ENCODE peak calls at places on chromosomes 13 and 19, in six cellular contexts. K is A549, Z is transverse colon, V is ovary, H is tibial nerve, E is H1. P is an unnamed sample.

GRCh38 chr19:22118132-22118531 is 65.8 kb downstream of the ZNF257 start:
- DNase-seq in K (no peak), E (no peak), Z (no peak), H (no peak), V (no peak), P (no peak)

GRCh38 chr19:13154241-13154778 is 4.1 kb downstream of the IER2 start:
- DNase-seq in E (peak), K (no peak), V (peak), Z (peak), H (peak), P (peak)

GRCh38 chr19:18204394-18205179 is 745 bp upstream of the RAB3A start:
- DNase-seq in Z (peak), E (peak), V (peak), K (no peak), H (peak), P (peak)

GRCh38 chr13:32164622-32165268 is 133.2 kb downstream of the FRY start:
- DNase-seq in K (peak), Z (no peak), H (no peak), V (no peak), E (peak), P (no peak)

GRCh38 chr13:51154029-51154555 is 43.0 kb upstream of the C13orf42 start:
- DNase-seq in H (no peak), E (peak), K (no peak), V (no peak), Z (no peak), P (no peak)

GRCh38 chr13:108561152-108561551 is 68.3 kb upstream of the MYO16 start:
- DNase-seq in V (no peak), Z (no peak), E (no peak), H (no peak), K (no peak), P (no peak)

GRCh38 chr19:10390652-10391286 is 10.4 kb upstream of the TYK2 start:
- DNase-seq in Z (peak), E (peak), K (peak), H (peak), V (peak), P (peak)

GRCh38 chr13:66520511-66521390 is 709.4 kb downstream of the PCDH9 start:
- DNase-seq in Z (no peak), K (no peak), E (no peak), V (no peak), H (no peak), P (no peak)

GRCh38 chr13:79660361-79660760 is 179.4 kb downstream of the NDFIP2 start:
- DNase-seq in V (no peak), K (no peak), Z (no peak), E (no peak), H (no peak), P (no peak)

GRCh38 chr13:87677043-87677333 is 5.8 kb downstream of the SLITRK5 start:
- DNase-seq in H (no peak), K (no peak), E (no peak), V (no peak), Z (no peak), P (no peak)

GRCh38 chr13:52374873-52375411 is 31.0 kb downstream of the THSD1 start:
- DNase-seq in K (no peak), V (no peak), E (no peak), Z (no peak), H (no peak), P (no peak)

GRCh38 chr19:8607386-8607785 is 3.1 kb downstream of the ADAMTS10 start:
- DNase-seq in Z (no peak), H (no peak), V (no peak), K (no peak), E (no peak), P (no peak)

GRCh38 chr19:42334697-42335373 is 9.4 kb downstream of the MEGF8 start:
- DNase-seq in H (no peak), E (no peak), Z (no peak), K (no peak), V (no peak), P (no peak)

GRCh38 chr19:11964496-11964857 is 363 bp upstream of the ZNF763 start:
- DNase-seq in V (peak), H (no peak), Z (no peak), K (no peak), E (no peak), P (no peak)

GRCh38 chr19:35731353-35731752 is 10.9 kb downstream of the IGFLR1 start:
- DNase-seq in K (no peak), V (no peak), Z (no peak), E (no peak), H (no peak), P (no peak)

GRCh38 chr13:77810430-77810829 is 108.2 kb downstream of the EDNRB start:
- DNase-seq in Z (no peak), E (no peak), H (no peak), K (peak), V (no peak), P (no peak)

GRCh38 chr19:13117772-13118423 is at the start of gene NACC1:
- DNase-seq in Z (peak), K (peak), V (peak), H (peak), E (peak), P (peak)

GRCh38 chr19:56137405-56137804 is 3.7 kb upstream of the ZNF444 start:
- DNase-seq in H (no peak), E (no peak), K (no peak), Z (peak), V (no peak), P (peak)

GRCh38 chr13:45337395-45337794 is 3.6 kb downstream of the TPT1 start:
- DNase-seq in E (no peak), Z (no peak), V (no peak), H (no peak), K (no peak), P (no peak)

GRCh38 chr19:7516878-7517277 is 975 bp downstream of the ZNF358 start:
- DNase-seq in K (no peak), H (no peak), E (no peak), Z (no peak), V (no peak), P (no peak)

GRCh38 chr19:46216612-46217011 is 12.9 kb upstream of the IGFL1 start:
- DNase-seq in H (no peak), K (no peak), E (no peak), Z (no peak), V (no peak), P (no peak)

GRCh38 chr19:58182577-58182988 is 278 bp upstream of the ZNF274 start:
- DNase-seq in H (no peak), E (no peak), V (no peak), Z (no peak), K (no peak), P (no peak)

GRCh38 chr13:74770361-74770760 is 636.2 kb upstream of the KLF12 start:
- DNase-seq in Z (no peak), V (no peak), E (no peak), H (no peak), K (no peak), P (no peak)

GRCh38 chr13:24308068-24308445 is 1.3 kb upstream of the C1QTNF9 start:
- DNase-seq in V (peak), E (no peak), K (no peak), Z (no peak), H (no peak), P (no peak)

GRCh38 chr13:109945206-109945960 is 159.0 kb upstream of the IRS2 start:
- DNase-seq in H (no peak), K (no peak), E (no peak), Z (no peak), V (no peak), P (no peak)

GRCh38 chr19:918481-919156 is 1.5 kb downstream of the KISS1R start:
- DNase-seq in K (no peak), H (no peak), E (no peak), Z (no peak), V (no peak), P (no peak)

GRCh38 chr13:27168870-27169525 is 2.6 kb downstream of the USP12 start:
- DNase-seq in V (no peak), H (no peak), E (no peak), Z (peak), K (no peak), P (no peak)

GRCh38 chr19:54128796-54129616 is 8.6 kb upstream of the CNOT3 start:
- DNase-seq in V (no peak), Z (no peak), H (no peak), E (no peak), K (no peak), P (no peak)

GRCh38 chr19:58538257-58539168 is 5.4 kb upstream of the TRIM28 start:
- DNase-seq in Z (no peak), E (peak), K (no peak), H (no peak), V (no peak), P (peak)

GRCh38 chr19:36392916-36393673 is 14.1 kb upstream of the ZFP14 start:
- DNase-seq in E (no peak), H (no peak), V (no peak), K (no peak), Z (no peak), P (no peak)

GRCh38 chr13:113853518-113854237 is 10.2 kb downstream of the GAS6 start:
- DNase-seq in H (no peak), K (no peak), Z (no peak), V (peak), E (peak), P (no peak)

GRCh38 chr13:24074687-24075086 is 85.8 kb upstream of the SPATA13 start:
- DNase-seq in V (no peak), E (no peak), H (no peak), K (no peak), Z (no peak), P (peak)

GRCh38 chr13:33978653-33979052 is 160.7 kb downstream of the RFC3 start:
- DNase-seq in H (no peak), V (no peak), K (no peak), Z (no peak), E (no peak), P (no peak)

GRCh38 chr13:53781941-53782340 is 753.3 kb downstream of the OLFM4 start:
- DNase-seq in H (no peak), E (no peak), Z (no peak), K (no peak), V (no peak), P (no peak)

GRCh38 chr19:4058696-4059492 is 7.8 kb downstream of the ZBTB7A start:
- DNase-seq in H (no peak), K (no peak), E (no peak), Z (peak), V (peak), P (no peak)
- TF ChIP-seq EP300 in H (no peak), K (no peak), E (no peak), Z (no peak), V (no peak), P (no peak)

GRCh38 chr13:97257800-97258799 is 36.0 kb downstream of the MBNL2 start:
- DNase-seq in H (peak), K (peak), V (no peak), E (no peak), Z (no peak), P (no peak)
- TF ChIP-seq EP300 in H (peak), K (peak), V (peak), E (no peak), Z (no peak), P (peak)

GRCh38 chr19:50477751-50478515 is 1.3 kb upstream of the GARIN5A start:
- DNase-seq in K (no peak), E (no peak), Z (no peak), V (no peak), H (no peak), P (no peak)

GRCh38 chr19:50476943-50477264 is 256 bp upstream of the GARIN5A start:
- DNase-seq in K (no peak), E (no peak), H (no peak), V (no peak), Z (no peak), P (no peak)

GRCh38 chr19:50475736-50476223 is 527 bp upstream of the EMC10 start:
- DNase-seq in Z (no peak), H (no peak), E (no peak), K (no peak), V (no peak), P (no peak)

GRCh38 chr19:50475101-50475568 is 1.2 kb upstream of the EMC10 start:
- DNase-seq in Z (no peak), V (peak), K (no peak), H (no peak), E (no peak), P (no peak)

GRCh38 chr19:50476224-50476942 is at the start of the genes EMC10 and GARIN5A:
- DNase-seq in E (peak), Z (peak), K (peak), V (peak), H (peak), P (peak)
- TF ChIP-seq EP300 in E (no peak), Z (peak), K (no peak), V (peak), H (peak), P (no peak)

GRCh38 chr19:38554676-38555141 is 63.0 kb downstream of the MAP4K1 start:
- DNase-seq in K (no peak), E (no peak), Z (no peak), H (no peak), V (no peak), P (no peak)

GRCh38 chr19:38555200-38555599 is 62.6 kb downstream of the MAP4K1 start:
- DNase-seq in Z (no peak), K (no peak), E (no peak), H (no peak), V (no peak), P (no peak)

GRCh38 chr19:38556521-38557174 is 61.1 kb downstream of the MAP4K1 start:
- DNase-seq in V (no peak), H (no peak), E (no peak), Z (no peak), K (no peak), P (no peak)

GRCh38 chr19:38559428-38560401 is 58.0 kb downstream of the MAP4K1 start:
- DNase-seq in Z (no peak), K (no peak), H (no peak), E (no peak), V (no peak), P (no peak)

DNA sequence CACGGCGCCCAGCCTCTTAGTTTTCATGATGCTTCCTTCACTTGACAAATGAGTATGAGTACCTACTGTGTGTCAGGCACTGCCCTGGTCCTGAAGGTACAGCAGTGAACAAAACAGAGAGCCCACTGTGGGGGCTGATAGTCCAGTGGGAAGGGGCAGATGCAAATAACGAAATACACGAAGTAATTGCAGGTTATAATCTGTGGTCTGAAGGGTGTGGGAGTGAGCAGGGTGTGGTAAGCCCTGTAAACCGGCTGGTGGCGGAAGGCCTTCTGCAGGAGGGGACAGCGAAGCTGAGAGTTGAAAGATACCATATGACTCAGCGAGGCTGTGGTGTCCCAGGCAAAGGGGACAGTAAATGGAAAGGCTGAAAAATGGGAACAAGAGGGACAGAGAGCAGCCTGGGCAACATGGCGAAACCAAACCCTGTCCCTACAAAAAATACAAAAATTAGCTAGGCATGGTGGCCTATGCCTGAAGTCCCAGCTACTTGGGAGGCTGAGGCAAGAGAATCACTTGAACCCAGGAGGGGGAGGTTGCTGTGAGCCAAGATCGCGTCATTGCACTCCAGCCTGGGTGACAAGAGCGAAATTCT is 60.5 kb downstream of the MAP4K1 start:
- DNase-seq in V (no peak), K (no peak), E (no peak), H (no peak), Z (peak), P (peak)
- TF ChIP-seq EP300 in V (no peak), K (no peak), E (no peak), H (no peak), Z (no peak), P (no peak)

P was measured in stomach.